ENCODE peak calls at places on chromosomes 2 and 18, in eight cellular contexts. J, Y, L, K, U, S, R and M are unnamed samples.

GRCh38 chr2:12091201-12091806 is 344.9 kb downstream of the LPIN1 start:
- DNase-seq in J (no peak), Y (peak), L (no peak), K (no peak), U (no peak), S (no peak), R (no peak), M (no peak)

GRCh38 chr18:23540867-23541266 is 37.6 kb downstream of the RMC1 start:
- DNase-seq in J (no peak), Y (no peak), L (no peak), K (no peak), U (no peak), S (no peak), R (peak), M (no peak)

GRCh38 chr2:158567208-158567607 is 110.5 kb downstream of the PKP4 start:
- DNase-seq in J (no peak), Y (no peak), L (no peak), K (no peak), U (no peak), S (no peak), R (no peak), M (no peak)

GRCh38 chr2:140880573-140880972 is 1250.2 kb downstream of the LRP1B start:
- DNase-seq in J (no peak), Y (no peak), L (no peak), K (no peak), U (no peak), S (no peak), R (no peak), M (no peak)

GRCh38 chr2:120710256-120710655 is 25.4 kb upstream of the GLI2 start:
- DNase-seq in J (no peak), Y (no peak), L (no peak), K (no peak), U (no peak), S (no peak), R (no peak), M (no peak)

GRCh38 chr2:37230581-37230980 is 815 bp downstream of the CEBPZ start:
- DNase-seq in J (no peak), Y (peak), L (no peak), K (no peak), U (peak), S (no peak), R (no peak), M (no peak)

GRCh38 chr2:30267161-30267568 is 35.8 kb downstream of the LBH start:
- DNase-seq in J (no peak), Y (no peak), L (no peak), K (no peak), U (no peak), S (no peak), R (no peak), M (no peak)

GRCh38 chr18:79828258-79828657 is 30.5 kb downstream of the KCNG2 start:
- DNase-seq in J (no peak), Y (no peak), L (peak), K (no peak), U (no peak), S (no peak), R (no peak), M (no peak)

GRCh38 chr2:233351423-233351822 is 2.9 kb upstream of the DGKD start:
- DNase-seq in J (no peak), Y (peak), L (no peak), K (no peak), U (no peak), S (no peak), R (no peak), M (no peak)

GRCh38 chr2:158748925-158749590 is 46.1 kb upstream of the DAPL1 start:
- DNase-seq in J (no peak), Y (no peak), L (no peak), K (no peak), U (no peak), S (no peak), R (no peak), M (no peak)

GRCh38 chr2:46568212-46569009 is 89.0 kb downstream of the TMEM247 start:
- DNase-seq in J (no peak), Y (no peak), L (no peak), K (no peak), U (no peak), S (no peak), R (peak), M (no peak)

GRCh38 chr2:71843391-71843850 is 304.2 kb downstream of the CYP26B1 start:
- DNase-seq in J (no peak), Y (peak), L (no peak), K (no peak), U (no peak), S (no peak), R (no peak), M (no peak)

GRCh38 chr2:61247204-61247812 is 85.3 kb downstream of the C2orf74 start:
- DNase-seq in J (no peak), Y (no peak), L (no peak), K (no peak), U (no peak), S (no peak), R (no peak), M (no peak)

GRCh38 chr2:21043744-21044532 is at the start of gene APOB:
- DNase-seq in J (no peak), Y (no peak), L (no peak), K (no peak), U (peak), S (no peak), R (no peak), M (no peak)

GRCh38 chr2:2775018-2775417 is 443.9 kb upstream of the MYT1L start:
- DNase-seq in J (peak), Y (no peak), L (no peak), K (no peak), U (no peak), S (no peak), R (no peak), M (no peak)

GRCh38 chr18:12279781-12280531 is 25.8 kb downstream of the CIDEA start:
- DNase-seq in J (no peak), Y (no peak), L (no peak), K (no peak), U (no peak), S (no peak), R (no peak), M (no peak)

GRCh38 chr2:227849906-227850305 is 21.5 kb upstream of the DAW1 start:
- DNase-seq in J (no peak), Y (peak), L (no peak), K (no peak), U (no peak), S (no peak), R (no peak), M (no peak)

GRCh38 chr2:191432121-191432520 is 186.9 kb downstream of the MYO1B start:
- DNase-seq in J (no peak), Y (no peak), L (no peak), K (no peak), U (no peak), S (no peak), R (no peak), M (no peak)

GRCh38 chr18:73006331-73006730 is 138.5 kb upstream of the NETO1 start:
- DNase-seq in J (peak), Y (peak), L (no peak), K (no peak), U (no peak), S (no peak), R (no peak), M (no peak)

GRCh38 chr2:44768438-44769236 is 172.9 kb upstream of the SIX3 start:
- DNase-seq in J (no peak), Y (no peak), L (peak), K (no peak), U (no peak), S (no peak), R (no peak), M (no peak)

GRCh38 chr2:18266188-18266587 is 294.3 kb downstream of the RDH14 start:
- DNase-seq in J (no peak), Y (no peak), L (no peak), K (no peak), U (no peak), S (no peak), R (no peak), M (no peak)
- TF ChIP-seq CTCF in J (peak), Y (no peak), L (peak), K (no peak), U (no peak), S (peak), R (peak), M (no peak)

GRCh38 chr2:105180491-105180972 is 61.0 kb upstream of the GPR45 start:
- DNase-seq in J (no peak), Y (no peak), L (peak), K (no peak), U (no peak), S (no peak), R (no peak), M (no peak)

GRCh38 chr2:105177008-105177407 is 64.5 kb upstream of the GPR45 start:
- DNase-seq in J (no peak), Y (no peak), L (no peak), K (no peak), U (no peak), S (no peak), R (no peak), M (no peak)

GRCh38 chr2:105181282-105181681 is 60.3 kb upstream of the GPR45 start:
- DNase-seq in J (no peak), Y (no peak), L (no peak), K (no peak), U (no peak), S (no peak), R (no peak), M (no peak)

GRCh38 chr2:105177546-105178254 is 63.8 kb upstream of the GPR45 start:
- DNase-seq in J (no peak), Y (no peak), L (no peak), K (no peak), U (no peak), S (no peak), R (no peak), M (no peak)

GRCh38 chr2:105179469-105180372 is 61.8 kb upstream of the GPR45 start:
- DNase-seq in J (peak), Y (peak), L (no peak), K (no peak), U (peak), S (peak), R (peak), M (no peak)
- TF ChIP-seq CTCF in J (peak), Y (peak), L (peak), K (no peak), U (peak), S (peak), R (peak), M (no peak)

DNA sequence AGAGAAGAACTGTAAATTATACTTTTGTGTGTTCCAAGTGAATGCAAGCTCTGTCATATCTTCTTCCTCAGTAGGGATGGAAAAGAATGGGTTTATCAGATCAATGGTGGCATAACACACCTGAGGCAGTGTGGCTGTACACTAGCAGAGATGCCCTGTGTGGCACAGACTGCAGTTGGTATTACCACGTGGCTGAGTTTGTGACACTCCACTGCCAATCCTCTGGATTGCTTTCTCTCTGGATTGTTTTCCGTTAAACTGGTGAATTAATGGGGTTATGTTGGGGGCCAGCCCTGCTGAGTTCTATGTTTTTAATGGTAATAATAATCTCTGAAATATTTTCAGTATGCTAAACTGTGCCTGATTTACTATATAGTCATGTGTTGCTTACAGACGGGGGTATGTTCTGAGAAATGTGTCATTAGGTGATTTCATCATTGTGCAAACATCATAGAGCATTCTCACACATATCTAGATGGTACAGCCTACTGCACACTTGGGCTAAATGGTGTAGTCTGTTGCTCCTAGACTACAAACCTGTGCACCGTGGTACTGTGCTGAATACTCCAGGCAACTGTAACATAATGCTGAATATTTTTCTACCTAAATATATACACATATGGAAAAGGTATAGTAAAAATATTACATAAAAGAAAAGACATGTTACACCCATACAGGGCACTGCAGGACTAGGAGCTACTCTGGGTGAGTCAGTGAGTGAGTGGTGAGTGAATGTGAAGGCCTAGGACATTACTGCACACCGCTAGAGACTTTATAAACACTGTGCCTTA is 84.7 kb upstream of the ST6GAL2 start:
- DNase-seq in J (no peak), Y (no peak), L (no peak), K (no peak), U (no peak), S (no peak), R (no peak), M (no peak)
- TF ChIP-seq CTCF in J (no peak), Y (no peak), L (no peak), K (no peak), U (no peak), S (no peak), R (no peak), M (no peak)

GRCh38 chr2:209686417-209686816 is 85.2 kb upstream of the UNC80 start:
- DNase-seq in J (no peak), Y (no peak), L (no peak), K (no peak), U (no peak), S (no peak), R (no peak), M (no peak)
- TF ChIP-seq CTCF in J (no peak), Y (no peak), L (no peak), K (no peak), U (no peak), S (no peak), R (no peak), M (no peak)

DNA sequence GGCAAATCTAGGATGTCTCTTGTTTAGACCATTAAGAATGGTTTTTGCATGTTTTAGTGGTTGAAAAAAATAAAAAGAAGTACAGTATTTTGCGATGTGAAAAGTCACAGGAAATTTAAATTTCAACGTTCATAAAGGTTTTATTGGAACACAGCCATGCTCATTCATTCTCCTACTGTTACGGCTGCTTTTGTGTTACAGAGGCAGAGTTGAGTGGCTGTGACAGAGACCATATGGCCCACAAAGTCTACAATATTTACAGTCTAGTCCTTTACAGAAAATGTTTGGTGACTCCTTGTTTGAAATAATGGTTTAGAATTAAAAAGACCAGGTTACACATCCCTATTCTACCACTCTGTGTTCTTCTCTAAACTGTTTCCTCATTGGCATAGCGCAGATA is 48.1 kb downstream of the MYOM1 start:
- DNase-seq in J (no peak), Y (no peak), L (no peak), K (no peak), U (no peak), S (no peak), R (no peak), M (no peak)
- TF ChIP-seq CTCF in J (no peak), Y (no peak), L (no peak), K (no peak), U (no peak), S (no peak), R (no peak), M (no peak)